ENCODE peak calls at places on chromosome 21, in seven cellular contexts. B is hepatocyte, M is OCI-LY7, X is HepG2, Z is fibroblast of lung, H is keratinocyte, E is endothelial cell of umbilical vein. Y is an unnamed sample. For H4K20me1 and H3K36me3, the result is how much of the 10 kb centered on the place peaks cover.

GRCh38 chr21:26846036-26846931 is 1.1 kb upstream of the ADAMTS1 start:
- DNase-seq in E (peak), B (peak), M (no peak), H (no peak), X (no peak), Z (peak), Y (peak)

GRCh38 chr21:37348664-37349063 is 17.9 kb upstream of the DYRK1A start:
- DNase-seq in M (peak), H (no peak), X (no peak), B (no peak), E (peak), Z (no peak), Y (peak)

GRCh38 chr21:34693192-34693810 is 24.5 kb downstream of the CLIC6 start:
- DNase-seq in E (peak), M (peak), B (peak), Z (peak), H (peak), X (peak), Y (peak)

GRCh38 chr21:33121715-33122475 is 52.0 kb downstream of the OLIG1 start:
- DNase-seq in B (no peak), Z (peak), X (no peak), E (peak), H (no peak), M (peak), Y (peak)

GRCh38 chr21:21147374-21147745 is 149.2 kb downstream of the NCAM2 start:
- DNase-seq in H (no peak), B (no peak), X (no peak), M (no peak), E (no peak), Z (no peak), Y (no peak)

GRCh38 chr21:25568230-25568629 is 39.1 kb downstream of the MRPL39 start:
- DNase-seq in E (peak), M (no peak), B (peak), X (no peak), H (no peak), Z (peak), Y (peak)

GRCh38 chr21:17660449-17660848 is 47.7 kb upstream of the BTG3 start:
- DNase-seq in M (no peak), B (peak), X (no peak), H (no peak), Z (peak), E (no peak), Y (no peak)

GRCh38 chr21:40487406-40487805 is 359.6 kb downstream of the DSCAM start:
- DNase-seq in H (no peak), M (no peak), B (no peak), Z (no peak), E (no peak), X (no peak), Y (no peak)

GRCh38 chr21:34080693-34081092 is 7.3 kb downstream of the MRPS6 start:
- DNase-seq in Z (no peak), X (no peak), B (no peak), E (peak), H (no peak), M (no peak), Y (no peak)

GRCh38 chr21:39126486-39126806 is 56.8 kb downstream of the PSMG1 start:
- DNase-seq in Z (no peak), M (no peak), H (no peak), X (no peak), E (no peak), B (no peak), Y (no peak)
- H4K20me1 ChIP-seq in Z (under half), M (under half), H (under half), X (under half), E (under half), B (under half), Y (under half)

DNA sequence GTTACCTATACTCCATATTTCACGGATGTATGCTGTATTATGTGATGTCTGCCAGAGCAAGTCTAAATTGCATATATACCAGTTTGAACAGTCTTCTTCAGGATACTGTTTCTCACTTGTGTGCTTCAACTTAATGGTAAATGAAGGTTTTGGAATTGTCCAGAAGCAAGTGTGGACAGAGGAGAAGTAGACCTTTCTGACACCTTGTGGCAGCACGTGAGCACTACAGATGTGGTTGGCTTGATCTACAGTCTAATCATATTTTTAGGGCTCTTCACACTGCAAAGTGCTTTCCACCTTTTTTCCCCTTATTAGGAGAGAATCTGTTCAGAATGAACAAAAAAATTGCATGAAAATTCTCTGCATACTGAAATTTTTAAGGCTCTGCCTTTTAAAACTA is 10.9 kb downstream of the MORC3 start:
- DNase-seq in B (peak), X (peak), E (peak), M (peak), H (no peak), Z (peak), Y (peak)
- TF ChIP-seq CTCF in B (peak), X (peak), E (peak), M (peak), H (peak), Z (peak), Y (peak)

GRCh38 chr21:46354518-46354917 is 30.6 kb downstream of the PCNT start:
- DNase-seq in X (no peak), Z (no peak), H (no peak), M (no peak), E (no peak), B (no peak), Y (no peak)
- H3K36me3 ChIP-seq in X (under half), Z (under half), H (under half), M (half or more), E (under half), B (under half), Y (under half)

DNA sequence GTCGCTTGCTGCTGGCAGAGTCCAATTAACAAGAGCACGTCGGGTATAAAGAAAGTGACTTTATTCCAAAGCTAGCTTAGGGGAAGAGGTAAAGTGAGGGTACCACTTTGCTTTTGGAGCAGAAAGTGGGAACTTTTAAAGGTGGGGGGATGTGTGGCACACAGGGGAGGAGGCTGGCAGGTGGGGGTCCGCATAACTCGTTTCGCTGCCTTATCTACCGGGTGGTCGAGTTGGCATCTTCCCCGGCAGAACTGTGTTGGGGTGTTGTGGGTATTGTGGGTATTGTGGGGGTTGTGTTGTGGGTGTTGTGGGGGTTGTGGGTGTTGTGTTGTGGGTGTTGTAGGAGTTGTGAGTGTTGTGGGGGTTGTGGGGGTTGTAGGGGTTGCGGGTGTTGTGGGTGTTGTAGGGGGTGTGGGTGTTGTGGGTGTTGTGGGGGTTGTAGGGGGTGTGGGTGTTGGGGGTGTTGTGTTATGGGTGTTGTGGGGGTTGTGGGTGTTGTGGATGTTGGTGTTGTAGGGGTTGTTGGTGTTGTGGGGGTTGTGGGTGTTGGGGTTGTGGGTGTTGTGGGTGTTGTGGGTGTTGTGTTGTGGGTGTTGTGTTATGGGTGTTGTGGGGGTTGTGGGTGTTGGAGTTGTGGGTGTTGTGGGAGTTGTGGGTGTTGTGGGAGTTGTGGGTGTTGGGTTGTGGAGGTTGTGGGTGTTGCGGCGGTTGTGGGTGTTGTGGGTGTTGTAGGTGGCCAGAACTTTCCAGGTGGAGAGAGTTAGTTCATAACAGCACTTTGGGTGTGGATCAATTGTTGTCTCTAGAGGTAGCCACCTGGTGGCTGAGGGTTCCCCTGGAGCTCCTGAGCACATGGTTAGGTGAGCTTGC is 52.7 kb downstream of the AGPAT3 start:
- DNase-seq in X (peak), Z (no peak), H (no peak), M (no peak), E (no peak), B (no peak), Y (no peak)
- H4K20me1 ChIP-seq in X (under half), Z (under half), H (under half), M (under half), E (under half), B (under half), Y (under half)

GRCh38 chr21:45309069-45309521 is 21.4 kb upstream of the POFUT2 start:
- DNase-seq in Z (peak), B (peak), X (peak), M (peak), E (peak), H (no peak), Y (peak)
- TF ChIP-seq CTCF in Z (peak), B (peak), X (peak), M (peak), E (peak), H (peak), Y (peak)

DNA sequence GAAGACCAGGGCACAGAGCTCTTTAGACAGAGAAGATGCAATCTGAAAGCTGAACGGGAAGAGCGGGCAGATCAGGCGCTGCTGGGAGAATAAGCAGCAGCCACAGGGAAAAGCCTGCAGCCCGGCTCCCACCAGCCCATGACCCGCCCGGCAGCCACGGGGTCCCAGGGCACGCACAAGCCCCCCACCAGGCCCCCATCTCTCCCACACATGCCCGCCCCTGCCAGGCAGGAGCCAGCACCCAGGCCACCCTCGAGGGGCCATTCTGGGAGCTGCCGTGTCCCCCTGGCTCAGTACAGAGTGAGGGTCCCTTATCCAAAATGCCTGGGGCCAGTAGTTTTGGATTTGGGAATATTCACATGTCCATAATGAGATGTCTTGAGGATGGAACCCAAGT is 16.3 kb downstream of the SLC19A1 start:
- DNase-seq in Z (no peak), M (no peak), E (no peak), H (no peak), B (no peak), X (no peak), Y (no peak)
- H3K36me3 ChIP-seq in Z (under half), M (half or more), E (under half), H (under half), B (under half), X (under half), Y (under half)

Y was measured in neural progenitor cell.